ENCODE peak calls at places on chromosomes 4 and X, in nine cellular contexts. P is neural progenitor cell; Z is natural killer cell; W is right atrium auricular region; J is AG04449; O is brain microvascular endothelial cell; D is CD8-positive, alpha-beta T cell; S is stromal cell of bone marrow; R is PC-3. M is an unnamed sample.

GRCh38 chr4:24914460-24914859 is 1.6 kb upstream of the CCDC149 start:
- DNase-seq in P (no peak), Z (no peak), W (no peak), J (no peak), O (no peak), D (no peak), S (no peak), R (no peak), M (peak; percentile 63)

GRCh38 chr4:6224725-6225124 is 24.4 kb upstream of the JAKMIP1 start:
- DNase-seq in P (no peak), Z (no peak), W (no peak), J (no peak), O (no peak), D (no peak), S (no peak), R (no peak), M (no peak)

GRCh38 chr4:105544517-105544916 is 7.9 kb upstream of the ARHGEF38 start:
- DNase-seq in P (no peak), Z (no peak), W (no peak), J (no peak), O (no peak), D (no peak), S (no peak), R (peak; percentile 32), M (no peak)

GRCh38 chr4:153465583-153465921 is 608 bp upstream of the TMEM131L start:
- DNase-seq in P (peak; percentile 54), Z (peak; percentile 36), W (peak; percentile 72), J (no peak), O (peak; percentile 70), D (no peak), S (peak; percentile 26), R (peak; percentile 47), M (peak; percentile 83)

GRCh38 chr4:162265802-162266201 is 102.0 kb upstream of the FSTL5 start:
- DNase-seq in P (no peak), Z (no peak), W (no peak), J (no peak), O (no peak), D (no peak), S (no peak), R (no peak), M (no peak)

GRCh38 chr4:122129061-122129460 is 23.1 kb upstream of the BLTP1 start:
- DNase-seq in P (no peak), Z (no peak), W (no peak), J (no peak), O (no peak), D (no peak), S (no peak), R (no peak), M (no peak)

GRCh38 chrX:97322401-97322800 is 438.7 kb downstream of the RPA4 start:
- DNase-seq in P (no peak), Z (no peak), W (no peak), J (no peak), O (no peak), D (no peak), S (no peak), R (peak; percentile 37), M (no peak)

GRCh38 chr4:152436384-152436783 is 99.5 kb downstream of the FBXW7 start:
- DNase-seq in P (no peak), Z (no peak), W (no peak), J (no peak), O (no peak), D (no peak), S (no peak), R (no peak), M (no peak)

GRCh38 chrX:95056901-95057300 is 1382.9 kb downstream of the FAM133A start:
- DNase-seq in P (peak; percentile 27), Z (no peak), W (no peak), J (no peak), O (no peak), D (no peak), S (no peak), R (peak; percentile 46), M (peak; percentile 11)

GRCh38 chr4:139279723-139280620 is at the start of gene MGARP:
- DNase-seq in P (peak; percentile 85), Z (no peak), W (no peak), J (no peak), O (no peak), D (no peak), S (no peak), R (no peak), M (no peak)

GRCh38 chrX:69153060-69153730 is 12.1 kb downstream of the PJA1 start:
- DNase-seq in P (peak; percentile 87), Z (no peak), W (no peak), J (no peak), O (peak; percentile 14), D (no peak), S (no peak), R (no peak), M (no peak)

GRCh38 chrX:43970528-43970927 is 2.7 kb downstream of the NDP start:
- DNase-seq in P (no peak), Z (no peak), W (no peak), J (no peak), O (no peak), D (no peak), S (no peak), R (peak; percentile 57), M (peak; percentile 28)

GRCh38 chr4:181991374-181991773 is 251.8 kb upstream of the TENM3 start:
- DNase-seq in P (no peak), Z (no peak), W (no peak), J (no peak), O (no peak), D (no peak), S (no peak), R (no peak), M (no peak)

GRCh38 chr4:53122280-53123116 is 243.4 kb downstream of the SCFD2 start:
- DNase-seq in P (no peak), Z (no peak), W (no peak), J (no peak), O (no peak), D (no peak), S (no peak), R (no peak), M (no peak)

GRCh38 chr4:124937993-124938392 is 225.5 kb upstream of the ANKRD50 start:
- DNase-seq in P (no peak), Z (no peak), W (no peak), J (no peak), O (no peak), D (no peak), S (no peak), R (no peak), M (no peak)

GRCh38 chrX:45077748-45078424 is 122.8 kb downstream of the DIPK2B start:
- DNase-seq in P (no peak), Z (no peak), W (no peak), J (no peak), O (no peak), D (no peak), S (no peak), R (no peak), M (no peak)

GRCh38 chrX:122626871-122627270 is 557.2 kb upstream of the GRIA3 start:
- DNase-seq in P (no peak), Z (no peak), W (no peak), J (no peak), O (no peak), D (no peak), S (no peak), R (peak; percentile 12), M (no peak)

GRCh38 chrX:46260502-46260901 is 284.7 kb downstream of the ZNF674 start:
- DNase-seq in P (no peak), Z (no peak), W (no peak), J (no peak), O (no peak), D (no peak), S (no peak), R (peak; percentile 95), M (no peak)

GRCh38 chrX:71637253-71637618 is 18.9 kb upstream of the CXCR3 start:
- DNase-seq in P (no peak), Z (no peak), W (no peak), J (no peak), O (no peak), D (no peak), S (peak; percentile 14), R (peak; percentile 19), M (peak; percentile 28)

GRCh38 chr4:86706923-86707597 is 112.9 kb downstream of the PTPN13 start:
- DNase-seq in P (no peak), Z (no peak), W (no peak), J (no peak), O (no peak), D (no peak), S (no peak), R (peak; percentile 27), M (no peak)

GRCh38 chr4:85210353-85210752 is 243.9 kb upstream of the WDFY3 start:
- DNase-seq in P (no peak), Z (no peak), W (no peak), J (no peak), O (no peak), D (no peak), S (no peak), R (peak; percentile 86), M (peak; percentile 20)

GRCh38 chrX:28880136-28880535 is 292.9 kb downstream of the IL1RAPL1 start:
- DNase-seq in P (peak; percentile 35), Z (no peak), W (no peak), J (no peak), O (peak; percentile 31), D (no peak), S (no peak), R (no peak), M (no peak)

GRCh38 chrX:107699611-107700010 is 71.3 kb downstream of the PRPS1 start:
- DNase-seq in P (no peak), Z (no peak), W (no peak), J (no peak), O (no peak), D (no peak), S (no peak), R (no peak), M (no peak)

GRCh38 chrX:49210406-49210805 is 10.4 kb upstream of the SYP start:
- DNase-seq in P (no peak), Z (no peak), W (no peak), J (no peak), O (no peak), D (no peak), S (no peak), R (no peak), M (no peak)

GRCh38 chrX:85052636-85053343 is 49.1 kb downstream of the APOOL start:
- DNase-seq in P (no peak), Z (no peak), W (no peak), J (peak; percentile 53), O (peak; percentile 14), D (no peak), S (peak; percentile 69), R (peak; percentile 68), M (peak; percentile 81)